ENCODE peak calls at places on chromosomes 13 and 19, in nine cellular contexts. K is head of caudate nucleus; W is EH; Y is MV-4-11; S is fibroblast of mammary gland; M is substantia nigra; R is M059J; X is CD4-positive, alpha-beta memory T cell; Z is DMS53. A is an unnamed sample.

GRCh38 chr19:4988770-4989251 is 19.9 kb downstream of the KDM4B start:
- DNase-seq in K (no peak), M (no peak), S (peak), Y (no peak), Z (no peak), W (peak), R (peak), X (no peak), A (no peak)

GRCh38 chr19:38842439-38843174 is 7.2 kb downstream of the HNRNPL start:
- DNase-seq in M (no peak), Z (no peak), W (no peak), Y (no peak), X (peak), R (no peak), K (no peak), S (no peak), A (no peak)

GRCh38 chr13:113864303-113864890 is 521 bp upstream of the GAS6 start:
- DNase-seq in S (no peak), Z (peak), W (peak), X (no peak), M (no peak), K (no peak), R (peak), Y (no peak), A (no peak)

GRCh38 chr13:98653471-98653985 is 76.6 kb upstream of the STK24 start:
- DNase-seq in M (peak), K (peak), S (peak), Y (peak), Z (peak), R (peak), X (peak), W (peak), A (peak)

GRCh38 chr13:36778083-36778671 is 40.8 kb upstream of the RFXAP start:
- DNase-seq in X (no peak), K (no peak), R (peak), W (peak), M (no peak), Z (no peak), Y (no peak), S (peak), A (no peak)

GRCh38 chr19:40739030-40739839 is 11.0 kb downstream of the ACTMAP start:
- DNase-seq in Y (no peak), Z (no peak), R (no peak), S (no peak), W (no peak), K (no peak), X (no peak), M (no peak), A (no peak)

GRCh38 chr19:18308051-18308947 is 14.6 kb downstream of the LSM4 start:
- DNase-seq in Y (no peak), R (no peak), M (no peak), X (no peak), S (no peak), K (no peak), W (no peak), Z (no peak), A (no peak)

GRCh38 chr13:25415196-25415595 is 43.4 kb downstream of the ATP8A2 start:
- DNase-seq in X (no peak), M (no peak), R (no peak), S (no peak), Y (no peak), W (no peak), K (no peak), Z (no peak), A (no peak)

GRCh38 chr19:47719047-47719885 is 6.0 kb downstream of the EHD2 start:
- DNase-seq in Z (peak), X (no peak), Y (no peak), K (peak), S (peak), M (peak), R (peak), W (peak), A (no peak)

GRCh38 chr19:35088514-35088913 is 27.1 kb upstream of the FXYD3 start:
- DNase-seq in X (no peak), Z (peak), W (peak), Y (no peak), R (peak), K (no peak), M (no peak), S (peak), A (no peak)

GRCh38 chr13:112670864-112671263 is 19.0 kb upstream of the ATP11A start:
- DNase-seq in M (no peak), Y (no peak), W (no peak), R (no peak), Z (no peak), X (no peak), K (no peak), S (no peak), A (no peak)

GRCh38 chr13:74210693-74211393 is 76.6 kb upstream of the KLF12 start:
- DNase-seq in W (peak), K (no peak), R (peak), Z (peak), S (peak), M (no peak), Y (no peak), X (no peak), A (peak)

GRCh38 chr13:112572408-112572807 is 15.5 kb downstream of the TUBGCP3 start:
- DNase-seq in Z (no peak), R (no peak), W (no peak), Y (no peak), X (no peak), M (no peak), S (peak), K (no peak), A (no peak)

GRCh38 chr19:29001922-29002247 is 211.1 kb downstream of the UQCRFS1 start:
- DNase-seq in K (no peak), R (no peak), Y (no peak), M (no peak), W (peak), X (no peak), S (peak), Z (no peak), A (no peak)

GRCh38 chr13:22665531-22665930 is 515.2 kb upstream of the SGCG start:
- DNase-seq in R (no peak), S (no peak), K (no peak), X (no peak), M (no peak), Y (no peak), W (no peak), Z (peak), A (peak)

GRCh38 chr13:49400755-49401659 is 42.9 kb downstream of the CAB39L start:
- DNase-seq in Y (peak), X (no peak), Z (peak), R (peak), W (peak), K (no peak), M (no peak), S (peak), A (no peak)

GRCh38 chr19:42433503-42434260 is 6.5 kb upstream of the LIPE start:
- DNase-seq in X (peak), W (peak), M (peak), S (peak), R (peak), Y (peak), K (peak), Z (peak), A (no peak)

GRCh38 chr13:24998433-24998832 is 97.5 kb upstream of the PABPC3 start:
- DNase-seq in K (no peak), Z (no peak), X (no peak), Y (no peak), W (no peak), M (no peak), S (no peak), R (no peak), A (no peak)